ENCODE peak calls at places on chromosomes 16 and 17, in seven cellular contexts. S is HFFc6; N is activated naive CD4-positive, alpha-beta T cell; Z is stimulated activated CD8-positive, alpha-beta memory T cell treated with anti-CD3 and anti-CD28 coated beads, Interleukin-7, amount 100 ng/mL, for 1 hour; I is thoracic aorta; A is heart right ventricle; T is mucosa of descending colon. O is an unnamed sample.

GRCh38 chr17:14813649-14814048 is 451.5 kb downstream of the PMP22 start:
- DNase-seq in S (no peak), N (no peak), Z (no peak), I (no peak), A (peak; percentile 13), T (no peak), O (peak; percentile 25)

GRCh38 chr17:73278465-73279453 is 17.1 kb upstream of the CPSF4L start:
- DNase-seq in S (peak; percentile 8), N (no peak), Z (no peak), I (no peak), A (no peak), T (no peak), O (peak; percentile 88)

GRCh38 chr17:68640601-68641000 is 39.4 kb upstream of the FAM20A start:
- DNase-seq in S (no peak), N (no peak), Z (no peak), I (no peak), A (no peak), T (no peak), O (no peak)

GRCh38 chr17:62637809-62638208 is 10.3 kb downstream of the MRC2 start:
- DNase-seq in S (no peak), N (no peak), Z (no peak), I (no peak), A (no peak), T (no peak), O (no peak)

GRCh38 chr17:67068999-67069398 is 24.6 kb downstream of the CACNG1 start:
- DNase-seq in S (no peak), N (no peak), Z (no peak), I (no peak), A (no peak), T (no peak), O (peak; percentile 47)

GRCh38 chr17:42804918-42805367 is 6.3 kb downstream of the CNTD1 start:
- DNase-seq in S (no peak), N (no peak), Z (no peak), I (no peak), A (no peak), T (no peak), O (peak; percentile 41)

GRCh38 chr16:65037558-65037957 is 84.3 kb downstream of the CDH11 start:
- DNase-seq in S (no peak), N (no peak), Z (no peak), I (no peak), A (no peak), T (no peak), O (no peak)

GRCh38 chr17:34797724-34798123 is 163.5 kb downstream of the CCT6B start:
- DNase-seq in S (no peak), N (no peak), Z (no peak), I (no peak), A (peak; percentile 21), T (peak; percentile 28), O (peak; percentile 55)

GRCh38 chr16:86965331-86965730 is 351.9 kb downstream of the C16orf95 start:
- DNase-seq in S (no peak), N (no peak), Z (no peak), I (no peak), A (no peak), T (no peak), O (no peak)

GRCh38 chr17:75684924-75685323 is 17.8 kb downstream of the SAP30BP start:
- DNase-seq in S (peak; percentile 62), N (no peak), Z (no peak), I (no peak), A (no peak), T (peak; percentile 61), O (peak; percentile 34)

O was measured in trophoblast cell.